ENCODE peak calls at places on chromosome 14, in six cellular contexts. A is GM12878, D is HepG2, W is SK-N-SH, L is K562, V is A549. Y is an unnamed sample.

GRCh38 chr14:24117179-24117578 is 2.4 kb upstream of the NRL start:
- DNase-seq in A (no peak), D (no peak), W (no peak), L (no peak), V (no peak), Y (no peak)

GRCh38 chr14:49919825-49920224 is 26.9 kb downstream of the ARF6 start:
- DNase-seq in A (no peak), D (no peak), W (no peak), L (no peak), V (no peak), Y (no peak)

GRCh38 chr14:90093942-90094595 is 32.3 kb downstream of the KCNK13 start:
- DNase-seq in A (no peak), D (no peak), W (no peak), L (no peak), V (no peak), Y (no peak)

GRCh38 chr14:70567791-70568190 is 32.7 kb downstream of the MED6 start:
- DNase-seq in A (no peak), D (peak), W (peak), L (peak), V (peak), Y (peak)

GRCh38 chr14:22428681-22429315 is 160.2 kb downstream of the DAD1 start:
- DNase-seq in A (no peak), D (no peak), W (no peak), L (peak), V (no peak), Y (peak)

GRCh38 chr14:49984419-49984818 is 91.5 kb downstream of the ARF6 start:
- DNase-seq in A (no peak), D (no peak), W (no peak), L (no peak), V (no peak), Y (peak)

GRCh38 chr14:96125536-96125935 is 79.1 kb upstream of the BDKRB2 start:
- DNase-seq in A (no peak), D (no peak), W (no peak), L (no peak), V (no peak), Y (no peak)

GRCh38 chr14:51554339-51554920 is 97.3 kb upstream of the FRMD6 start:
- DNase-seq in A (no peak), D (no peak), W (no peak), L (no peak), V (peak), Y (peak)

GRCh38 chr14:68976160-68977067 is 2.7 kb downstream of the ACTN1 start:
- DNase-seq in A (no peak), D (peak), W (peak), L (no peak), V (no peak), Y (peak)

GRCh38 chr14:40870252-40870651 is 736.4 kb upstream of the LRFN5 start:
- DNase-seq in A (no peak), D (no peak), W (no peak), L (no peak), V (no peak), Y (no peak)

DNA sequence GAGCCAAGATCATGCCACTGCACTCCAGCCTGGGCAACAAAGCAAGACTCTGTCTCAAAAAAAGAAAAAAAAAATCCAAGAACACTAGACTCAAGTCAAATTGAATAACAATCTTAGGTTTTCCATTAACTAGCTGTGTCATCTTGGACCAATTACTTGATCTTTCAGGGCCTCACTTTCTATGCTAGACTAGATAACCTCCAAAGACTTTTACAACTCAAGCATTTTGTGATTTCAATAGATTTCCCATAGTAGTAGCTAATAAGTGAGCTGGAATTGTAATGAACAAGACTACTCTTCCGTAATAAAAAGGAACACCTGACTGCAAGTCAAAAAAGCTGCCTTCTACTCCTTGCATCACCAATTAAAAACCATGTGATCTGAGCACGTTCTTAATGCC is 127.0 kb upstream of the SSTR1 start:
- DNase-seq in A (no peak), D (no peak), W (no peak), L (no peak), V (no peak), Y (no peak)
- TF ChIP-seq SMC3 in A (no peak), D (no peak), W (no peak), L (no peak), V (no peak), Y (no peak)

GRCh38 chr14:103854822-103855733 is 7.7 kb upstream of the PPP1R13B start:
- DNase-seq in A (no peak), D (peak), W (peak), L (peak), V (no peak), Y (no peak)
- TF ChIP-seq SMC3 in A (no peak), D (no peak), W (peak), L (no peak), V (no peak), Y (no peak)

GRCh38 chr14:103576371-103577024 is 13.7 kb downstream of the COA8 start:
- DNase-seq in A (no peak), D (no peak), W (peak), L (no peak), V (peak), Y (peak)
- TF ChIP-seq SMC3 in A (no peak), D (no peak), W (peak), L (no peak), V (no peak), Y (no peak)

GRCh38 chr14:97251423-97252155 is 454.4 kb downstream of the VRK1 start:
- DNase-seq in A (no peak), D (no peak), W (no peak), L (no peak), V (no peak), Y (no peak)
- TF ChIP-seq SMC3 in A (no peak), D (no peak), W (no peak), L (no peak), V (no peak), Y (no peak)

GRCh38 chr14:99522934-99523660 is 41.9 kb downstream of the CCNK start:
- DNase-seq in A (no peak), D (no peak), W (no peak), L (no peak), V (no peak), Y (peak)
- TF ChIP-seq SMC3 in A (no peak), D (no peak), W (no peak), L (no peak), V (no peak), Y (no peak)

GRCh38 chr14:97219356-97220017 is 422.3 kb downstream of the VRK1 start:
- DNase-seq in A (no peak), D (no peak), W (peak), L (no peak), V (no peak), Y (no peak)
- TF ChIP-seq SMC3 in A (no peak), D (no peak), W (no peak), L (no peak), V (no peak), Y (no peak)

DNA sequence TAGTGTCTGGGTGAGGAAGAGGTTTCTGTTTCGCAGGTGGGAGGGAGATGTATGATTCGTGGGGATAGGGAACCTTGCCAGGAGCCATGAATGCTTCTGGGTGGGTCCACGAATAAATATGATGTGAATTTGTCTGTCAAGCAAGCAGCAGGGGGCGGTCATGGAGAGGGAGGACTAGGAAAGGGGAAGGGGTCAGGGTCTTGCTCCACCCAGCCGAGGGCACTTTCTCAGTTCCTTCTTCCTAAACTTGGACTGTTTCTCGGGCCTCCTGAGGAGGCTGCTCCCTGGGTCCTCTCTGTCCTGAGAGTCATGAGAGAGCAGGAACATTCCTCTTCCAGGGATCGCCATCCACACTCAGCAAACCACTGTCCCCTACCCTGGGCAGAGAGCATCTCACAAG is 72.4 kb downstream of the LGMN start:
- DNase-seq in A (no peak), D (no peak), W (no peak), L (no peak), V (no peak), Y (no peak)
- TF ChIP-seq SMC3 in A (peak), D (no peak), W (no peak), L (no peak), V (no peak), Y (no peak)

DNA sequence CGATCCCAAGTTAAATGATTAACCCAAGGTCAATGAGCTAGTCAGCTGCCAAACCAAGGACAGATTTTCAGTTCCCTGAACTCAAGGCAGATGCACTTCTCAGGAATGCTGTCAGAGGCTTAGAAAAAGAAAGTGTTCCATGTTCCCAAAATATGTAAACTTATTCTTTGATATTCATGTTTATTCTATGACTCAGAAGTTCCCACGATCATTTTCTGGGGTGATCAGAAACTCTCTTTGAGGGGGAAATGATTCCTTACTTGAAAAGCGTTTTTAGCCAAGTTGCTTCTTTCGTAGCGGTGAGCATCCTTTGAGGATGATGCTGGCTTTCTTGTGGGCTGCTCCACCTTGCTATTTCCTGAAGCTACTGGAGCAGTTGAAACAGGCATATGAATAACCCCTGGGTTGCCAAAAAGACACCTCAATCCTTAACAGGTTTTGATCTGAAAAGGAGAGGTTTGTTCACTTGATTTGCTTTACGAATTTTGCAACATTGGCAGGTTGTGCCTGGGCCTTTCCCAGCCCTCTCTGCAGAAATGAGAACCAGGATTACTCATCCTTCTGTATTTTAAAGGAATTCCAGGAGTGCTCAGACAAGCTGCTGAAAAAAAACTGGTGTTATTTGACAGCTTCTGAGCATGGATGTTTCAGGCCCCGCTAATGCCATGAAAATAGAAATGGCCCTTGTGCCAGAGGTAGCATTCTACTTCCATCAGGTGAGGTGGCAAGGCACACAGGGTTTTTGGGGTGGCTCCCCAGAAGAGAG is 121.4 kb upstream of the HIF1A start:
- DNase-seq in A (no peak), D (no peak), W (no peak), L (no peak), V (no peak), Y (peak)
- TF ChIP-seq SMC3 in A (no peak), D (no peak), W (no peak), L (no peak), V (no peak), Y (no peak)

GRCh38 chr14:91281346-91281745 is 36.8 kb upstream of the GPR68 start:
- DNase-seq in A (no peak), D (no peak), W (no peak), L (no peak), V (no peak), Y (peak)
- TF ChIP-seq SMC3 in A (no peak), D (no peak), W (no peak), L (no peak), V (no peak), Y (no peak)

DNA sequence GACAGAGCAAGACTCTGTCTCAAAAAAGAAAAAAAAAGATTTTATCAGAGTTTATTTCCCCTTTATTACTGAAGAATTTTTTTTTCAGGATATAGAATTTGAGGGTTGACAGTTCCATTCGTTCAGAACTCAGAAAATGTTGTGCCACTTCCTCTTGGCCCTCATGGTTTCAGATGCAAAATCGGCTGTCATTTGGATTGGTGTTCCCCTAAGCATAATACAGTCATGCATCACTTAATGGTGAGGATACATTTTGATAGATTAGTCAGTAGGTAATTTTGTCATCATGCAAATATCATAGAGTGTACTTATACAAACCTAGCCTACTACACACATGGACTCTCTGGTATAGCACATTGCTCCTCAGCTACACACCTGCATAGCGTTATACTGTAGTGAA is 263.9 kb upstream of the RTL1 start:
- DNase-seq in A (no peak), D (no peak), W (no peak), L (no peak), V (peak), Y (no peak)
- TF ChIP-seq SMC3 in A (no peak), D (no peak), W (no peak), L (no peak), V (no peak), Y (no peak)